ENCODE peak calls at places on chromosomes 6 and 20, in seven cellular contexts. One of them, this sample, is unnamed.

GRCh38 chr6:47854996-47855395 is 73.2 kb downstream of the OPN5 start:
- DNase-seq in AG04450: no peak
- DNase-seq in endodermal cell: no peak
- DNase-seq in cardiac fibroblast: no peak
- DNase-seq in cardiac muscle cell: peak
- DNase-seq in AG09309: no peak
- DNase-seq in ovary: no peak
- DNase-seq in this sample: peak

GRCh38 chr6:32947552-32948465 is 5.1 kb downstream of the HLA-DMA start:
- DNase-seq in cardiac fibroblast: peak
- DNase-seq in endodermal cell: peak
- DNase-seq in AG09309: no peak
- DNase-seq in cardiac muscle cell: peak
- DNase-seq in AG04450: no peak
- DNase-seq in ovary: no peak
- DNase-seq in this sample: peak

GRCh38 chr6:17045581-17046322 is 56.1 kb upstream of the STMND1 start:
- DNase-seq in cardiac muscle cell: peak
- DNase-seq in endodermal cell: no peak
- DNase-seq in AG04450: no peak
- DNase-seq in AG09309: peak
- DNase-seq in cardiac fibroblast: peak
- DNase-seq in ovary: no peak
- DNase-seq in this sample: no peak

GRCh38 chr20:47319517-47320252 is 36.8 kb downstream of the ZMYND8 start:
- DNase-seq in cardiac muscle cell: peak
- DNase-seq in ovary: peak
- DNase-seq in AG04450: no peak
- DNase-seq in cardiac fibroblast: peak
- DNase-seq in AG09309: no peak
- DNase-seq in endodermal cell: peak
- DNase-seq in this sample: peak

GRCh38 chr20:19252670-19253120 is 40.3 kb downstream of the SLC24A3 start:
- DNase-seq in cardiac muscle cell: no peak
- DNase-seq in cardiac fibroblast: peak
- DNase-seq in ovary: no peak
- DNase-seq in endodermal cell: no peak
- DNase-seq in AG04450: no peak
- DNase-seq in AG09309: peak
- DNase-seq in this sample: peak

GRCh38 chr6:1704711-1705110 is 95.0 kb downstream of the FOXC1 start:
- DNase-seq in AG04450: no peak
- DNase-seq in cardiac fibroblast: no peak
- DNase-seq in cardiac muscle cell: no peak
- DNase-seq in AG09309: no peak
- DNase-seq in ovary: no peak
- DNase-seq in endodermal cell: no peak
- DNase-seq in this sample: peak

GRCh38 chr6:121157913-121158312 is 176.4 kb downstream of the TBC1D32 start:
- DNase-seq in AG04450: no peak
- DNase-seq in ovary: no peak
- DNase-seq in cardiac muscle cell: no peak
- DNase-seq in endodermal cell: no peak
- DNase-seq in AG09309: no peak
- DNase-seq in cardiac fibroblast: peak
- DNase-seq in this sample: no peak

GRCh38 chr6:20202070-20202658 is 10.1 kb downstream of the MBOAT1 start:
- DNase-seq in AG09309: peak
- DNase-seq in ovary: no peak
- DNase-seq in cardiac muscle cell: no peak
- DNase-seq in cardiac fibroblast: peak
- DNase-seq in AG04450: no peak
- DNase-seq in endodermal cell: no peak
- DNase-seq in this sample: peak

GRCh38 chr6:33192105-33192646 is at the start of gene COL11A2:
- DNase-seq in ovary: no peak
- DNase-seq in cardiac muscle cell: peak
- DNase-seq in AG04450: no peak
- DNase-seq in endodermal cell: peak
- DNase-seq in AG09309: no peak
- DNase-seq in cardiac fibroblast: no peak
- DNase-seq in this sample: no peak

GRCh38 chr6:135812085-135812526 is 39.4 kb upstream of the PDE7B start:
- DNase-seq in AG09309: no peak
- DNase-seq in ovary: no peak
- DNase-seq in AG04450: no peak
- DNase-seq in cardiac fibroblast: peak
- DNase-seq in endodermal cell: no peak
- DNase-seq in cardiac muscle cell: no peak
- DNase-seq in this sample: no peak

GRCh38 chr6:125507987-125508655 is 206.4 kb upstream of the HDDC2 start:
- DNase-seq in cardiac muscle cell: no peak
- DNase-seq in endodermal cell: no peak
- DNase-seq in ovary: no peak
- DNase-seq in AG09309: no peak
- DNase-seq in cardiac fibroblast: peak
- DNase-seq in AG04450: no peak
- DNase-seq in this sample: peak

GRCh38 chr6:54193560-54193959 is 82.3 kb downstream of the MLIP start:
- DNase-seq in cardiac muscle cell: no peak
- DNase-seq in endodermal cell: no peak
- DNase-seq in AG09309: no peak
- DNase-seq in AG04450: no peak
- DNase-seq in cardiac fibroblast: peak
- DNase-seq in ovary: no peak
- DNase-seq in this sample: no peak

GRCh38 chr6:70479236-70479635 is 65.9 kb downstream of the FAM135A start:
- DNase-seq in ovary: no peak
- DNase-seq in endodermal cell: no peak
- DNase-seq in cardiac muscle cell: peak
- DNase-seq in AG04450: no peak
- DNase-seq in AG09309: no peak
- DNase-seq in cardiac fibroblast: peak
- DNase-seq in this sample: no peak

GRCh38 chr6:144797881-144798589 is 512.9 kb downstream of the UTRN start:
- DNase-seq in AG09309: peak
- DNase-seq in AG04450: peak
- DNase-seq in cardiac muscle cell: no peak
- DNase-seq in cardiac fibroblast: peak
- DNase-seq in ovary: no peak
- DNase-seq in endodermal cell: no peak
- DNase-seq in this sample: peak

GRCh38 chr20:59723108-59723500 is 118.8 kb downstream of the PHACTR3 start:
- DNase-seq in AG04450: no peak
- DNase-seq in endodermal cell: no peak
- DNase-seq in cardiac fibroblast: no peak
- DNase-seq in cardiac muscle cell: no peak
- DNase-seq in ovary: no peak
- DNase-seq in AG09309: no peak
- DNase-seq in this sample: no peak

GRCh38 chr6:169950558-169950957 is 199.1 kb downstream of the ERMARD start:
- DNase-seq in cardiac fibroblast: no peak
- DNase-seq in endodermal cell: peak
- DNase-seq in AG09309: no peak
- DNase-seq in ovary: no peak
- DNase-seq in AG04450: no peak
- DNase-seq in cardiac muscle cell: no peak
- DNase-seq in this sample: peak
- TF ChIP-seq CTCF in cardiac fibroblast: no peak
- TF ChIP-seq CTCF in endodermal cell: peak
- TF ChIP-seq CTCF in AG09309: no peak
- TF ChIP-seq CTCF in ovary: no peak
- TF ChIP-seq CTCF in AG04450: no peak
- TF ChIP-seq CTCF in cardiac muscle cell: peak
- TF ChIP-seq CTCF in this sample: peak

GRCh38 chr6:106528521-106528920 is 100.8 kb downstream of the RTN4IP1 start:
- DNase-seq in endodermal cell: no peak
- DNase-seq in cardiac fibroblast: peak
- DNase-seq in AG09309: no peak
- DNase-seq in ovary: no peak
- DNase-seq in cardiac muscle cell: no peak
- DNase-seq in AG04450: no peak
- DNase-seq in this sample: no peak
- H3K4me3 ChIP-seq in endodermal cell: no peak
- H3K4me3 ChIP-seq in cardiac fibroblast: no peak
- H3K4me3 ChIP-seq in AG09309: no peak
- H3K4me3 ChIP-seq in ovary: no peak
- H3K4me3 ChIP-seq in cardiac muscle cell: no peak
- H3K4me3 ChIP-seq in AG04450: no peak
- H3K4me3 ChIP-seq in this sample: no peak

DNA sequence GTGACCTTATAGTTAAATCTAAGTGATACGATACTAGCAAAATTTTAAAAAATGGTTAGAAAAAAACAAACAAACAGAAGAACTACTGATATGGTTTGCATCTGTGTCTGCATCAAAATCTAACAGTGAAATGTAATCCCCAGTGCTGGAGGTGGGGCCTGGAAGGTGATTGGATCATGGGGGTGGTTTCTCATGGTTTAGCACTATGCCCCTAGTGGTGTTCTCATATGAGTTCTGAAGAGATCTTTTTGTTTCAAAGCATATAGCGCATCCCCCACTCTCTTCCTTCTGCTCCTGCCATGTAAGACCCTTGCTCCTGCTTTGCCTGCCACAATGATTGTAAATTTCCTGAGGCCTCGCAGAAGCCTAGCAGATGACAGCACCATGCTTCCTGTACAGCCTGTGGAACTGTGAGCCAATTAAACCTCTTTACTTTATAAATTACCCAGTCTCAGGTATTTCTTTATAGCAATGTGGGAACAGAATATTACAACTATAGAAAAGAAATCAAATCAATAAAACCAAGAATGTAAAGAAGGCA is 5.4 kb downstream of the FBXL4 start:
- DNase-seq in cardiac fibroblast: no peak
- DNase-seq in endodermal cell: no peak
- DNase-seq in AG09309: no peak
- DNase-seq in AG04450: no peak
- DNase-seq in cardiac muscle cell: no peak
- DNase-seq in ovary: no peak
- DNase-seq in this sample: no peak
- TF ChIP-seq CTCF in cardiac fibroblast: no peak
- TF ChIP-seq CTCF in endodermal cell: peak
- TF ChIP-seq CTCF in AG09309: no peak
- TF ChIP-seq CTCF in AG04450: peak
- TF ChIP-seq CTCF in cardiac muscle cell: no peak
- TF ChIP-seq CTCF in ovary: no peak
- TF ChIP-seq CTCF in this sample: no peak

GRCh38 chr6:122790740-122791679 is 2.0 kb downstream of the SMPDL3A start:
- DNase-seq in endodermal cell: no peak
- DNase-seq in AG09309: no peak
- DNase-seq in ovary: no peak
- DNase-seq in AG04450: no peak
- DNase-seq in cardiac fibroblast: no peak
- DNase-seq in cardiac muscle cell: peak
- DNase-seq in this sample: no peak
- H3K4me3 ChIP-seq in endodermal cell: peak
- H3K4me3 ChIP-seq in AG09309: no peak
- H3K4me3 ChIP-seq in ovary: peak
- H3K4me3 ChIP-seq in AG04450: peak
- H3K4me3 ChIP-seq in cardiac fibroblast: peak
- H3K4me3 ChIP-seq in cardiac muscle cell: peak
- H3K4me3 ChIP-seq in this sample: peak

GRCh38 chr20:41201760-41202159 is 64.4 kb downstream of the PLCG1 start:
- DNase-seq in AG04450: no peak
- DNase-seq in cardiac fibroblast: no peak
- DNase-seq in AG09309: no peak
- DNase-seq in cardiac muscle cell: no peak
- DNase-seq in endodermal cell: no peak
- DNase-seq in ovary: no peak
- DNase-seq in this sample: no peak

GRCh38 chr20:41203660-41204059 is 66.3 kb downstream of the PLCG1 start:
- DNase-seq in endodermal cell: no peak
- DNase-seq in cardiac fibroblast: no peak
- DNase-seq in cardiac muscle cell: no peak
- DNase-seq in AG09309: no peak
- DNase-seq in AG04450: no peak
- DNase-seq in ovary: no peak
- DNase-seq in this sample: no peak

GRCh38 chr20:41204304-41205265 is 67.2 kb downstream of the PLCG1 start:
- DNase-seq in endodermal cell: no peak
- DNase-seq in cardiac muscle cell: no peak
- DNase-seq in ovary: no peak
- DNase-seq in AG09309: no peak
- DNase-seq in AG04450: no peak
- DNase-seq in cardiac fibroblast: no peak
- DNase-seq in this sample: no peak

GRCh38 chr20:41202426-41202825 is 65.1 kb downstream of the PLCG1 start:
- DNase-seq in ovary: no peak
- DNase-seq in AG04450: no peak
- DNase-seq in cardiac muscle cell: no peak
- DNase-seq in AG09309: no peak
- DNase-seq in endodermal cell: no peak
- DNase-seq in cardiac fibroblast: no peak
- DNase-seq in this sample: no peak

GRCh38 chr20:41205313-41205712 is 68.0 kb downstream of the PLCG1 start:
- DNase-seq in cardiac muscle cell: no peak
- DNase-seq in cardiac fibroblast: no peak
- DNase-seq in AG04450: no peak
- DNase-seq in AG09309: no peak
- DNase-seq in ovary: no peak
- DNase-seq in endodermal cell: no peak
- DNase-seq in this sample: no peak
- TF ChIP-seq CTCF in cardiac muscle cell: no peak
- TF ChIP-seq CTCF in cardiac fibroblast: no peak
- TF ChIP-seq CTCF in AG04450: no peak
- TF ChIP-seq CTCF in AG09309: no peak
- TF ChIP-seq CTCF in ovary: no peak
- TF ChIP-seq CTCF in endodermal cell: no peak
- TF ChIP-seq CTCF in this sample: no peak

DNA sequence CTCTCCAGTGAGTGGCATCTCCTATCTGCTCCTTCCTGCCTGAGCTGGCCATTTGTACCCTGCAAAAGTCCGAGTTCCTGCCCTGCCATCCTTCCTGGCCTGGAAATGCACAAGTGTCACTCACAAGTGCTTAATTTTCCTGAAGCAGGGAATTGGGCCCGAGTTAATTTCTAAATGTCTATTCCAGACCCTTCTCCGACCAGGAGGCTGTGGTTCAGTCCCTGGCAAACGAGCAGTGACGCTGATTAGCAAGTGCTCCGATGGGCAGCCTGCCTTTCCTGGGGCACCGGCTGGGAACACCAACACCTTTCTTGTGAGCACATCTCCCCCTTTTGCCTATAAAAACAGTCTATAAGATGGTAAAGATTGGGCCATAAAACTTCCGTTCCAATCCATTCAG is 1.7 kb downstream of the SIRPA start:
- DNase-seq in cardiac muscle cell: no peak
- DNase-seq in cardiac fibroblast: no peak
- DNase-seq in AG04450: no peak
- DNase-seq in AG09309: no peak
- DNase-seq in ovary: no peak
- DNase-seq in endodermal cell: no peak
- DNase-seq in this sample: no peak
- H3K4me3 ChIP-seq in cardiac muscle cell: peak
- H3K4me3 ChIP-seq in cardiac fibroblast: peak
- H3K4me3 ChIP-seq in AG04450: peak
- H3K4me3 ChIP-seq in AG09309: no peak
- H3K4me3 ChIP-seq in ovary: no peak
- H3K4me3 ChIP-seq in endodermal cell: no peak
- H3K4me3 ChIP-seq in this sample: peak

DNA sequence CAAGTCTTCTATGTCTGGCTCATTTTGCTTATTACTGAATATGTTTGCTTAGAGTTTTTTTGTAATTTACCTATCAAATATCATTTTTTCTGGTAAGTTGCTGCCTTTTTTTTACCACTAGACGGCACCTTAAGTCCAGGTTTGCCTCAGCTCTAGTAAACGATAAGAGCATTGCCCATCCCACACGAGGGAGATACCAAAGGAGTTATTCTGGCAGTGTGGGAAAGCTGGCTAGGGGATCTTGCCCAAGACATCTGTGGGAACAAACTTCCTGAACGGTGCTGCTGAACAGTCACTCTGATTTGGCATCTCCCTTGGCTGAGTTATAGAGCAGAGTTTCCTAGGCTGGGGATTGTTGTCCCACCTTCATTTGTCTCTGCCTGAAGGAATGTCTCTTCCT is 306.4 kb downstream of the COL12A1 start:
- DNase-seq in AG04450: no peak
- DNase-seq in ovary: no peak
- DNase-seq in cardiac muscle cell: no peak
- DNase-seq in endodermal cell: peak
- DNase-seq in AG09309: no peak
- DNase-seq in cardiac fibroblast: peak
- DNase-seq in this sample: peak
- TF ChIP-seq CTCF in AG04450: peak
- TF ChIP-seq CTCF in ovary: no peak
- TF ChIP-seq CTCF in cardiac muscle cell: peak
- TF ChIP-seq CTCF in endodermal cell: peak
- TF ChIP-seq CTCF in AG09309: peak
- TF ChIP-seq CTCF in cardiac fibroblast: peak
- TF ChIP-seq CTCF in this sample: peak